ENCODE peak calls at places on chromosomes 11 and 22, in nine cellular contexts. One of them, this sample, is unnamed.

GRCh38 chr11:76824980-76825725 is 35.6 kb upstream of the ACER3 start:
- DNase-seq in cardiac fibroblast: no peak
- DNase-seq in activated CD4-positive, alpha-beta memory T cell treated with anti-CD3 and anti-CD28 coated beads, Interleukin-2, amount 10 ng/mL, durations not matched to agents 7 days and 5 days: no peak
- DNase-seq in neuronal stem cell: no peak
- DNase-seq in HTR-8/SVneo: no peak
- DNase-seq in NCI-H1048: no peak
- DNase-seq in AG08395: peak; percentile 71
- DNase-seq in GF-D8: no peak
- DNase-seq in non-pigmented ciliary epithelial cell: no peak
- DNase-seq in this sample: no peak

GRCh38 chr11:113806403-113806802 is 26.8 kb downstream of the CLDN25 start:
- DNase-seq in cardiac fibroblast: peak; percentile 43
- DNase-seq in activated CD4-positive, alpha-beta memory T cell treated with anti-CD3 and anti-CD28 coated beads, Interleukin-2, amount 10 ng/mL, durations not matched to agents 7 days and 5 days: no peak
- DNase-seq in neuronal stem cell: peak; percentile 38
- DNase-seq in HTR-8/SVneo: peak; percentile 28
- DNase-seq in NCI-H1048: no peak
- DNase-seq in AG08395: peak; percentile 22
- DNase-seq in GF-D8: peak; percentile 34
- DNase-seq in non-pigmented ciliary epithelial cell: peak; percentile 2
- DNase-seq in this sample: peak; percentile 4

GRCh38 chr22:37343863-37344734 is 61.8 kb downstream of the CYTH4 start:
- DNase-seq in cardiac fibroblast: no peak
- DNase-seq in activated CD4-positive, alpha-beta memory T cell treated with anti-CD3 and anti-CD28 coated beads, Interleukin-2, amount 10 ng/mL, durations not matched to agents 7 days and 5 days: no peak
- DNase-seq in neuronal stem cell: no peak
- DNase-seq in HTR-8/SVneo: no peak
- DNase-seq in NCI-H1048: no peak
- DNase-seq in AG08395: no peak
- DNase-seq in GF-D8: no peak
- DNase-seq in non-pigmented ciliary epithelial cell: no peak
- DNase-seq in this sample: no peak

GRCh38 chr11:101721270-101721669 is 137.5 kb upstream of the TRPC6 start:
- DNase-seq in cardiac fibroblast: no peak
- DNase-seq in activated CD4-positive, alpha-beta memory T cell treated with anti-CD3 and anti-CD28 coated beads, Interleukin-2, amount 10 ng/mL, durations not matched to agents 7 days and 5 days: no peak
- DNase-seq in neuronal stem cell: no peak
- DNase-seq in HTR-8/SVneo: no peak
- DNase-seq in NCI-H1048: no peak
- DNase-seq in AG08395: no peak
- DNase-seq in GF-D8: no peak
- DNase-seq in non-pigmented ciliary epithelial cell: no peak
- DNase-seq in this sample: no peak

GRCh38 chr11:8389034-8389996 is 125.6 kb upstream of the LMO1 start:
- DNase-seq in cardiac fibroblast: peak; percentile 6
- DNase-seq in activated CD4-positive, alpha-beta memory T cell treated with anti-CD3 and anti-CD28 coated beads, Interleukin-2, amount 10 ng/mL, durations not matched to agents 7 days and 5 days: no peak
- DNase-seq in neuronal stem cell: no peak
- DNase-seq in HTR-8/SVneo: no peak
- DNase-seq in NCI-H1048: no peak
- DNase-seq in AG08395: no peak
- DNase-seq in GF-D8: no peak
- DNase-seq in non-pigmented ciliary epithelial cell: no peak
- DNase-seq in this sample: no peak

GRCh38 chr22:31287818-31288495 is 4.3 kb downstream of the PIK3IP1 start:
- DNase-seq in cardiac fibroblast: no peak
- DNase-seq in activated CD4-positive, alpha-beta memory T cell treated with anti-CD3 and anti-CD28 coated beads, Interleukin-2, amount 10 ng/mL, durations not matched to agents 7 days and 5 days: no peak
- DNase-seq in neuronal stem cell: no peak
- DNase-seq in HTR-8/SVneo: no peak
- DNase-seq in NCI-H1048: no peak
- DNase-seq in AG08395: no peak
- DNase-seq in GF-D8: no peak
- DNase-seq in non-pigmented ciliary epithelial cell: no peak
- DNase-seq in this sample: no peak

GRCh38 chr22:35376728-35377472 is 4.0 kb upstream of the HMOX1 start:
- DNase-seq in cardiac fibroblast: peak; percentile 99
- DNase-seq in activated CD4-positive, alpha-beta memory T cell treated with anti-CD3 and anti-CD28 coated beads, Interleukin-2, amount 10 ng/mL, durations not matched to agents 7 days and 5 days: peak; percentile 52
- DNase-seq in neuronal stem cell: peak; percentile 95
- DNase-seq in HTR-8/SVneo: peak; percentile 84
- DNase-seq in NCI-H1048: no peak
- DNase-seq in AG08395: peak; percentile 95
- DNase-seq in GF-D8: peak; percentile 92
- DNase-seq in non-pigmented ciliary epithelial cell: peak; percentile 93
- DNase-seq in this sample: peak; percentile 87

GRCh38 chr11:121163658-121164308 is 62.7 kb downstream of the TECTA start:
- DNase-seq in cardiac fibroblast: no peak
- DNase-seq in activated CD4-positive, alpha-beta memory T cell treated with anti-CD3 and anti-CD28 coated beads, Interleukin-2, amount 10 ng/mL, durations not matched to agents 7 days and 5 days: no peak
- DNase-seq in neuronal stem cell: no peak
- DNase-seq in HTR-8/SVneo: no peak
- DNase-seq in NCI-H1048: no peak
- DNase-seq in AG08395: no peak
- DNase-seq in GF-D8: no peak
- DNase-seq in non-pigmented ciliary epithelial cell: no peak
- DNase-seq in this sample: no peak

This sample was measured in AML-193.